ENCODE peak calls at places on chromosome 10, in six cellular contexts. L is AG09319; G is HFFc6; S is nephron progenitor cell; B is midbrain; F is stimulated activated CD8-positive, alpha-beta memory T cell treated with anti-CD3 and anti-CD28 coated beads, Interleukin-2, amount 100 ng/mL, for 1 hour. W is an unnamed sample.

GRCh38 chr10:132140167-132140925 is 46.4 kb upstream of the DPYSL4 start:
- DNase-seq in L (no peak), G (no peak), S (no peak), B (no peak), F (no peak), W (no peak)

GRCh38 chr10:69741671-69742355 is 59.9 kb upstream of the COL13A1 start:
- DNase-seq in L (no peak), G (no peak), S (no peak), B (no peak), F (no peak), W (no peak)

GRCh38 chr10:31759124-31759798 is 169.4 kb downstream of the ARHGAP12 start:
- DNase-seq in L (no peak), G (no peak), S (peak; percentile 64), B (peak; percentile 19), F (no peak), W (no peak)

GRCh38 chr10:80260295-80261243 is 28.9 kb downstream of the MAT1A start:
- DNase-seq in L (no peak), G (peak; percentile 4), S (peak; percentile 65), B (no peak), F (no peak), W (no peak)

GRCh38 chr10:98956576-98957260 is 278.9 kb downstream of the HPSE2 start:
- DNase-seq in L (no peak), G (peak; percentile 80), S (no peak), B (no peak), F (no peak), W (no peak)

GRCh38 chr10:79070611-79071534 is 2.1 kb downstream of the ZMIZ1 start:
- DNase-seq in L (peak; percentile 79), G (peak; percentile 77), S (peak; percentile 51), B (peak; percentile 90), F (no peak), W (no peak)

GRCh38 chr10:89360153-89360552 is 17.7 kb upstream of the IFIT1B start:
- DNase-seq in L (no peak), G (no peak), S (no peak), B (no peak), F (no peak), W (no peak)

GRCh38 chr10:25357269-25357668 is 182.5 kb downstream of the GPR158 start:
- DNase-seq in L (no peak), G (no peak), S (no peak), B (no peak), F (no peak), W (no peak)

GRCh38 chr10:104255244-104255981 is 721 bp downstream of the GSTO1 start:
- DNase-seq in L (no peak), G (peak; percentile 73), S (no peak), B (peak; percentile 59), F (no peak), W (no peak)